ENCODE peak calls at places on chromosomes 4 and X, in eight cellular contexts. One of them, this sample, is unnamed.

GRCh38 chr4:101033986-101034385 is 313.3 kb downstream of the PPP3CA start:
- DNase-seq in left ventricle myocardium superior: no peak
- DNase-seq in spleen: no peak
- DNase-seq in skeletal muscle cell: no peak
- DNase-seq in iris pigment epithelial cell: no peak
- DNase-seq in mucosa of descending colon: no peak
- DNase-seq in esophagus squamous epithelium: no peak
- DNase-seq in astrocyte of the spinal cord: no peak
- DNase-seq in this sample: no peak

GRCh38 chrX:42028113-42028512 is 104.8 kb upstream of the CASK start:
- DNase-seq in left ventricle myocardium superior: no peak
- DNase-seq in spleen: no peak
- DNase-seq in skeletal muscle cell: no peak
- DNase-seq in iris pigment epithelial cell: no peak
- DNase-seq in mucosa of descending colon: no peak
- DNase-seq in esophagus squamous epithelium: no peak
- DNase-seq in astrocyte of the spinal cord: no peak
- DNase-seq in this sample: no peak

GRCh38 chr4:7043521-7044414 is 596 bp downstream of the TADA2B start:
- DNase-seq in left ventricle myocardium superior: peak; percentile 63
- DNase-seq in spleen: peak; percentile 94
- DNase-seq in skeletal muscle cell: no peak
- DNase-seq in iris pigment epithelial cell: peak; percentile 39
- DNase-seq in mucosa of descending colon: peak; percentile 77
- DNase-seq in esophagus squamous epithelium: no peak
- DNase-seq in astrocyte of the spinal cord: peak; percentile 40
- DNase-seq in this sample: no peak

GRCh38 chr4:40193018-40193571 is 3.7 kb upstream of the RHOH start:
- DNase-seq in left ventricle myocardium superior: no peak
- DNase-seq in spleen: no peak
- DNase-seq in skeletal muscle cell: no peak
- DNase-seq in iris pigment epithelial cell: no peak
- DNase-seq in mucosa of descending colon: peak; percentile 55
- DNase-seq in esophagus squamous epithelium: no peak
- DNase-seq in astrocyte of the spinal cord: no peak
- DNase-seq in this sample: no peak

GRCh38 chr4:21948347-21949072 is at the start of gene KCNIP4:
- DNase-seq in left ventricle myocardium superior: no peak
- DNase-seq in spleen: peak; percentile 69
- DNase-seq in skeletal muscle cell: no peak
- DNase-seq in iris pigment epithelial cell: peak; percentile 16
- DNase-seq in mucosa of descending colon: peak; percentile 28
- DNase-seq in esophagus squamous epithelium: no peak
- DNase-seq in astrocyte of the spinal cord: peak; percentile 27
- DNase-seq in this sample: no peak

GRCh38 chr4:69092190-69092589 is 4.1 kb upstream of the UGT2B7 start:
- DNase-seq in left ventricle myocardium superior: no peak
- DNase-seq in spleen: no peak
- DNase-seq in skeletal muscle cell: peak; percentile 49
- DNase-seq in iris pigment epithelial cell: peak; percentile 77
- DNase-seq in mucosa of descending colon: no peak
- DNase-seq in esophagus squamous epithelium: no peak
- DNase-seq in astrocyte of the spinal cord: peak; percentile 77
- DNase-seq in this sample: peak; percentile 38

GRCh38 chr4:56787380-56787779 is 34.1 kb downstream of the SPINK2 start:
- DNase-seq in left ventricle myocardium superior: peak; percentile 35
- DNase-seq in spleen: no peak
- DNase-seq in skeletal muscle cell: no peak
- DNase-seq in iris pigment epithelial cell: no peak
- DNase-seq in mucosa of descending colon: peak; percentile 50
- DNase-seq in esophagus squamous epithelium: no peak
- DNase-seq in astrocyte of the spinal cord: no peak
- DNase-seq in this sample: no peak

GRCh38 chr4:2253160-2254084 is 8.5 kb downstream of the MXD4 start:
- DNase-seq in left ventricle myocardium superior: peak; percentile 37
- DNase-seq in spleen: peak; percentile 72
- DNase-seq in skeletal muscle cell: no peak
- DNase-seq in iris pigment epithelial cell: no peak
- DNase-seq in mucosa of descending colon: peak; percentile 22
- DNase-seq in esophagus squamous epithelium: no peak
- DNase-seq in astrocyte of the spinal cord: no peak
- DNase-seq in this sample: no peak

GRCh38 chr4:18566970-18567799 is 545.6 kb upstream of the LCORL start:
- DNase-seq in left ventricle myocardium superior: no peak
- DNase-seq in spleen: no peak
- DNase-seq in skeletal muscle cell: no peak
- DNase-seq in iris pigment epithelial cell: peak; percentile 11
- DNase-seq in mucosa of descending colon: no peak
- DNase-seq in esophagus squamous epithelium: no peak
- DNase-seq in astrocyte of the spinal cord: no peak
- DNase-seq in this sample: no peak

This sample was measured in AG04449.